ENCODE peak calls at places on chromosomes 4 and X, in six cellular contexts. One of them, this sample, is unnamed.

GRCh38 chr4:153345011-153345981 is 808 bp downstream of the MND1 start:
- DNase-seq in K562: peak; percentile 17
- DNase-seq in GM12878: no peak
- DNase-seq in H1: no peak
- DNase-seq in HepG2: peak; percentile 64
- DNase-seq in HCT116: peak; percentile 21
- DNase-seq in this sample: peak; percentile 39

GRCh38 chrX:96770315-96770714 is 85.7 kb downstream of the DIAPH2 start:
- DNase-seq in K562: no peak
- DNase-seq in GM12878: no peak
- DNase-seq in H1: no peak
- DNase-seq in HepG2: peak; percentile 0
- DNase-seq in HCT116: no peak
- DNase-seq in this sample: no peak

GRCh38 chr4:149409186-149410056 is 406.2 kb downstream of the IQCM start:
- DNase-seq in K562: no peak
- DNase-seq in GM12878: no peak
- DNase-seq in H1: no peak
- DNase-seq in HepG2: no peak
- DNase-seq in HCT116: peak; percentile 57
- DNase-seq in this sample: no peak

GRCh38 chr4:81600511-81601269 is 129.0 kb upstream of the RASGEF1B start:
- DNase-seq in K562: no peak
- DNase-seq in GM12878: no peak
- DNase-seq in H1: no peak
- DNase-seq in HepG2: no peak
- DNase-seq in HCT116: no peak
- DNase-seq in this sample: no peak

GRCh38 chrX:101362757-101363156 is 14.2 kb upstream of the TIMM8A start:
- DNase-seq in K562: no peak
- DNase-seq in GM12878: no peak
- DNase-seq in H1: no peak
- DNase-seq in HepG2: no peak
- DNase-seq in HCT116: no peak
- DNase-seq in this sample: no peak

GRCh38 chr4:139208404-139208945 is 31.5 kb upstream of the ELF2 start:
- DNase-seq in K562: no peak
- DNase-seq in GM12878: no peak
- DNase-seq in H1: no peak
- DNase-seq in HepG2: peak; percentile 16
- DNase-seq in HCT116: no peak
- DNase-seq in this sample: no peak

GRCh38 chr4:165709973-165710526 is 163.0 kb upstream of the TLL1 start:
- DNase-seq in K562: no peak
- DNase-seq in GM12878: no peak
- DNase-seq in H1: no peak
- DNase-seq in HepG2: no peak
- DNase-seq in HCT116: no peak
- DNase-seq in this sample: no peak

GRCh38 chr4:89598602-89599001 is 238.4 kb downstream of the SNCA start:
- DNase-seq in K562: no peak
- DNase-seq in GM12878: no peak
- DNase-seq in H1: no peak
- DNase-seq in HepG2: peak; percentile 15
- DNase-seq in HCT116: peak; percentile 26
- DNase-seq in this sample: no peak

GRCh38 chr4:137997496-137997895 is 244.7 kb downstream of the SLC7A11 start:
- DNase-seq in K562: no peak
- DNase-seq in GM12878: no peak
- DNase-seq in H1: no peak
- DNase-seq in HepG2: no peak
- DNase-seq in HCT116: no peak
- DNase-seq in this sample: no peak

GRCh38 chr4:173076903-173077629 is 91.5 kb upstream of the GALNT7 start:
- DNase-seq in K562: no peak
- DNase-seq in GM12878: no peak
- DNase-seq in H1: no peak
- DNase-seq in HepG2: no peak
- DNase-seq in HCT116: no peak
- DNase-seq in this sample: no peak

GRCh38 chr4:1023895-1024740 is 12.7 kb downstream of the FGFRL1 start:
- DNase-seq in K562: no peak
- DNase-seq in GM12878: no peak
- DNase-seq in H1: no peak
- DNase-seq in HepG2: no peak
- DNase-seq in HCT116: no peak
- DNase-seq in this sample: no peak

GRCh38 chrX:54181196-54181953 is 1.7 kb downstream of the FAM120C start:
- DNase-seq in K562: no peak
- DNase-seq in GM12878: no peak
- DNase-seq in H1: no peak
- DNase-seq in HepG2: no peak
- DNase-seq in HCT116: no peak
- DNase-seq in this sample: no peak

GRCh38 chrX:11460347-11460746 is 167.1 kb downstream of the AMELX start:
- DNase-seq in K562: peak; percentile 21
- DNase-seq in GM12878: no peak
- DNase-seq in H1: no peak
- DNase-seq in HepG2: no peak
- DNase-seq in HCT116: no peak
- DNase-seq in this sample: no peak

GRCh38 chr4:24912252-24913098 is at the start of gene CCDC149:
- DNase-seq in K562: peak; percentile 35
- DNase-seq in GM12878: no peak
- DNase-seq in H1: peak; percentile 79
- DNase-seq in HepG2: peak; percentile 13
- DNase-seq in HCT116: peak; percentile 56
- DNase-seq in this sample: peak; percentile 78

GRCh38 chr4:7352486-7352885 is 82.2 kb downstream of the PSAPL1 start:
- DNase-seq in K562: no peak
- DNase-seq in GM12878: no peak
- DNase-seq in H1: no peak
- DNase-seq in HepG2: no peak
- DNase-seq in HCT116: no peak
- DNase-seq in this sample: no peak

GRCh38 chr4:68180858-68181531 is 51.3 kb upstream of the TMPRSS11F start:
- DNase-seq in K562: no peak
- DNase-seq in GM12878: no peak
- DNase-seq in H1: no peak
- DNase-seq in HepG2: no peak
- DNase-seq in HCT116: no peak
- DNase-seq in this sample: no peak

GRCh38 chrX:121581885-121582284 is 534.5 kb downstream of the GLUD2 start:
- DNase-seq in K562: no peak
- DNase-seq in GM12878: no peak
- DNase-seq in H1: no peak
- DNase-seq in HepG2: no peak
- DNase-seq in HCT116: no peak
- DNase-seq in this sample: no peak

GRCh38 chr4:144861471-144861870 is 215.5 kb downstream of the HHIP start:
- DNase-seq in K562: no peak
- DNase-seq in GM12878: no peak
- DNase-seq in H1: no peak
- DNase-seq in HepG2: peak; percentile 25
- DNase-seq in HCT116: no peak
- DNase-seq in this sample: no peak

GRCh38 chr4:7949759-7950158 is 10.1 kb upstream of the AFAP1 start:
- DNase-seq in K562: no peak
- DNase-seq in GM12878: no peak
- DNase-seq in H1: no peak
- DNase-seq in HepG2: no peak
- DNase-seq in HCT116: no peak
- DNase-seq in this sample: no peak

GRCh38 chr4:82515705-82516104 is 46.1 kb downstream of the TMEM150C start:
- DNase-seq in K562: no peak
- DNase-seq in GM12878: no peak
- DNase-seq in H1: no peak
- DNase-seq in HepG2: no peak
- DNase-seq in HCT116: no peak
- DNase-seq in this sample: no peak

GRCh38 chr4:54268151-54268550 is 39.1 kb downstream of the PDGFRA start:
- DNase-seq in K562: no peak
- DNase-seq in GM12878: no peak
- DNase-seq in H1: no peak
- DNase-seq in HepG2: no peak
- DNase-seq in HCT116: no peak
- DNase-seq in this sample: no peak

GRCh38 chr4:18291981-18292380 is 270.4 kb upstream of the LCORL start:
- DNase-seq in K562: no peak
- DNase-seq in GM12878: no peak
- DNase-seq in H1: no peak
- DNase-seq in HepG2: no peak
- DNase-seq in HCT116: no peak
- DNase-seq in this sample: no peak

GRCh38 chr4:183183906-183184535 is 85.0 kb downstream of the WWC2 start:
- DNase-seq in K562: no peak
- DNase-seq in GM12878: no peak
- DNase-seq in H1: no peak
- DNase-seq in HepG2: no peak
- DNase-seq in HCT116: no peak
- DNase-seq in this sample: no peak

GRCh38 chrX:15678339-15678738 is 13.7 kb upstream of the CLTRN start:
- DNase-seq in K562: no peak
- DNase-seq in GM12878: no peak
- DNase-seq in H1: no peak
- DNase-seq in HepG2: no peak
- DNase-seq in HCT116: no peak
- DNase-seq in this sample: no peak

GRCh38 chrX:136954930-136955329 is 74.4 kb upstream of the RBMX start:
- DNase-seq in K562: peak; percentile 11
- DNase-seq in GM12878: no peak
- DNase-seq in H1: no peak
- DNase-seq in HepG2: peak; percentile 6
- DNase-seq in HCT116: peak; percentile 0
- DNase-seq in this sample: no peak

GRCh38 chr4:128862608-128863313 is 53.3 kb downstream of the JADE1 start:
- DNase-seq in K562: no peak
- DNase-seq in GM12878: peak; percentile 63
- DNase-seq in H1: no peak
- DNase-seq in HepG2: no peak
- DNase-seq in HCT116: no peak
- DNase-seq in this sample: no peak
- TF ChIP-seq SP1 in K562: no peak
- TF ChIP-seq SP1 in GM12878: no peak
- TF ChIP-seq SP1 in H1: no peak
- TF ChIP-seq SP1 in HepG2: no peak
- TF ChIP-seq SP1 in HCT116: no peak
- TF ChIP-seq SP1 in this sample: no peak

GRCh38 chrX:48702716-48703115 is 6.2 kb downstream of the SUV39H1 start:
- DNase-seq in K562: no peak
- DNase-seq in GM12878: no peak
- DNase-seq in H1: no peak
- DNase-seq in HepG2: no peak
- DNase-seq in HCT116: no peak
- DNase-seq in this sample: no peak

GRCh38 chrX:48703228-48703627 is 6.7 kb downstream of the SUV39H1 start:
- DNase-seq in K562: no peak
- DNase-seq in GM12878: no peak
- DNase-seq in H1: no peak
- DNase-seq in HepG2: no peak
- DNase-seq in HCT116: no peak
- DNase-seq in this sample: no peak

GRCh38 chrX:48705876-48706275 is 9.3 kb downstream of the SUV39H1 start:
- DNase-seq in K562: no peak
- DNase-seq in GM12878: no peak
- DNase-seq in H1: no peak
- DNase-seq in HepG2: no peak
- DNase-seq in HCT116: no peak
- DNase-seq in this sample: no peak

GRCh38 chrX:48702032-48702431 is 5.5 kb downstream of the SUV39H1 start:
- DNase-seq in K562: peak; percentile 67
- DNase-seq in GM12878: no peak
- DNase-seq in H1: no peak
- DNase-seq in HepG2: no peak
- DNase-seq in HCT116: no peak
- DNase-seq in this sample: no peak

DNA sequence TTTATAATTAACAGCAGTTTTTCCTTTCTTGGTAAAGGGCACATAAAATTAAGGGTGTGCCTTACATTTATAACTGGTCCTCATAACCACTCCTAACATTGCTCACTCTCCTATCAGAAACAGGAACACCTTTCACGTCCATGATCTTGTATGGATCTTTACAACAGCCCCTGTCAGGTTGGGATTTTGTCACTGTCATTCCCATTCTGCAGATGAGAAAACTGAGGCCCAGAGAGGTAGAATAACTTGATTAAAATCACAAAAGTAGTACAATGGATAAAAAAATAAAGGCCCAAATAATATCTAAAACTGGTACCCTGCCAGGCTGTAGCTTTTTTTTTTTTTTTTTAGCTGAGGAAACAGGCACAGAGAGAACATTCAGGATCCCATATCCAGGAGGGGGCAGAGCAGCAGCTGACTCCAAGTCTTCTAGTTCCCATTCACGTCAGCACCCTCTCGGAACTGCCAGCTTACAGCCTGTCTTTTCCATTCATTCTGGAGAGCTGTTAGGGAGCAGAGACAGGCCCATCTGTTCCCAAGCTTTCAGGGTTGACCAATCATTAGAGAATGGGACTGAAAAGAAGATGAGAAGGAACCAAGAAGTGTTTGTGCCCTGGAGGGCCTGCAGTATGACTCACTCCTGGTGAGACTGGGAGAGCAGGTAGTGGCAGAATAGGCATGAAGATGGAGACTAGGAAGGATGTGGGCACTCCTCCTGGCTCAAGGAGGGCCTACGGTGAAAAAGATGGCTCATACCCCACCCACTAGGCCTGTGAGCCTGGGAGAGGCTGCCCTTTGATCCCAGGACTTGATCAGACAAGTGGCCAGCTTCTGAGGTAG is 7.3 kb downstream of the SUV39H1 start:
- DNase-seq in K562: no peak
- DNase-seq in GM12878: no peak
- DNase-seq in H1: no peak
- DNase-seq in HepG2: no peak
- DNase-seq in HCT116: no peak
- DNase-seq in this sample: no peak
- TF ChIP-seq CTCF in K562: no peak
- TF ChIP-seq CTCF in GM12878: no peak
- TF ChIP-seq CTCF in H1: no peak
- TF ChIP-seq CTCF in HepG2: no peak
- TF ChIP-seq CTCF in HCT116: no peak
- TF ChIP-seq CTCF in this sample: no peak

DNA sequence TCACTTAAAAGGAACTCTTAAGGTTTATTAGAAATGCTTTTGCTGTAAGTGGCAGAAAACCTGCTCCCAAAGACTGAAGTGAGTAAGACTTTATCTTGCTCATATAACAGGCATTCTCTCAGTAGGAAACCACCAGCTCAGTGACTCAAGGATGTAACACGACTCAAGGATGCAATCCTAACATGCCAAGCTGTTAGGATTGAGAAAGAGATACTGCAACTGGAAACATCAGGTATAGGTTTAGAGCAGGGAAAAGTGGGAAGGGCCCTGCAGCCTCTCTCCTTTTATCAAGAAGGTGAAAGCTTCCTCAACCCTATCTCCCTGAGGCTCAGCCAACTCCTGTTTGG is 11.9 kb upstream of the SLC9A7 start:
- DNase-seq in K562: no peak
- DNase-seq in GM12878: no peak
- DNase-seq in H1: no peak
- DNase-seq in HepG2: no peak
- DNase-seq in HCT116: no peak
- DNase-seq in this sample: no peak
- TF ChIP-seq SP1 in K562: no peak
- TF ChIP-seq SP1 in GM12878: no peak
- TF ChIP-seq SP1 in H1: no peak
- TF ChIP-seq SP1 in HepG2: no peak
- TF ChIP-seq SP1 in HCT116: no peak
- TF ChIP-seq SP1 in this sample: no peak

GRCh38 chrX:119624417-119624816 is 18.2 kb upstream of the NKRF start:
- DNase-seq in K562: no peak
- DNase-seq in GM12878: no peak
- DNase-seq in H1: no peak
- DNase-seq in HepG2: no peak
- DNase-seq in HCT116: no peak
- DNase-seq in this sample: no peak
- TF ChIP-seq CTCF in K562: no peak
- TF ChIP-seq CTCF in GM12878: no peak
- TF ChIP-seq CTCF in H1: no peak
- TF ChIP-seq CTCF in HepG2: no peak
- TF ChIP-seq CTCF in HCT116: no peak
- TF ChIP-seq CTCF in this sample: no peak